ENCODE peak calls at places on chromosomes 6 and 20, in eight cellular contexts. Q, H, K, Y, G, A, Z and E are unnamed samples.
A peak's percentile ranks its signal among the peaks of the same experiment; 100 is the strongest.

GRCh38 chr20:31833931-31834521 is 11.4 kb downstream of the FOXS1 start:
- DNase-seq in A (no peak), G (no peak), K (no peak), Z (no peak), H (no peak), Y (no peak), Q (no peak), E (no peak)

GRCh38 chr6:111423055-111423633 is 59.9 kb downstream of the REV3L start:
- DNase-seq in Q (no peak), Z (no peak), A (no peak), Y (peak; percentile 18), K (no peak), G (no peak), H (no peak), E (no peak)

GRCh38 chr20:32445539-32446273 is 87.6 kb downstream of the ASXL1 start:
- DNase-seq in A (peak; percentile 13), H (peak; percentile 20), Z (no peak), K (peak; percentile 34), G (no peak), Q (peak; percentile 6), Y (peak; percentile 87), E (no peak)

GRCh38 chr20:13285408-13285807 is 64.3 kb downstream of the ISM1 start:
- DNase-seq in A (no peak), Q (no peak), K (no peak), H (no peak), Y (no peak), Z (no peak), G (no peak), E (no peak)

GRCh38 chr6:61835214-61835613 is 450.8 kb downstream of the KHDRBS2 start:
- DNase-seq in Q (no peak), K (no peak), G (no peak), Y (no peak), Z (no peak), A (no peak), H (no peak), E (no peak)

GRCh38 chr20:2701671-2702081 is 9.1 kb downstream of the EBF4 start:
- DNase-seq in Y (no peak), A (no peak), Q (no peak), G (no peak), K (no peak), H (no peak), Z (no peak), E (no peak)

GRCh38 chr6:56856036-56856580 is 98.8 kb upstream of the BEND6 start:
- DNase-seq in Y (no peak), K (no peak), A (no peak), Z (no peak), H (no peak), G (no peak), Q (no peak), E (no peak)

GRCh38 chr6:148491638-148492210 is 149.1 kb downstream of the SASH1 start:
- DNase-seq in G (peak; percentile 47), Q (no peak), Y (no peak), K (no peak), Z (no peak), H (no peak), A (no peak), E (no peak)

GRCh38 chr20:36177716-36178115 is 23.2 kb downstream of the EPB41L1 start:
- DNase-seq in Q (no peak), G (no peak), Y (no peak), A (no peak), K (no peak), H (no peak), Z (no peak), E (no peak)

DNA sequence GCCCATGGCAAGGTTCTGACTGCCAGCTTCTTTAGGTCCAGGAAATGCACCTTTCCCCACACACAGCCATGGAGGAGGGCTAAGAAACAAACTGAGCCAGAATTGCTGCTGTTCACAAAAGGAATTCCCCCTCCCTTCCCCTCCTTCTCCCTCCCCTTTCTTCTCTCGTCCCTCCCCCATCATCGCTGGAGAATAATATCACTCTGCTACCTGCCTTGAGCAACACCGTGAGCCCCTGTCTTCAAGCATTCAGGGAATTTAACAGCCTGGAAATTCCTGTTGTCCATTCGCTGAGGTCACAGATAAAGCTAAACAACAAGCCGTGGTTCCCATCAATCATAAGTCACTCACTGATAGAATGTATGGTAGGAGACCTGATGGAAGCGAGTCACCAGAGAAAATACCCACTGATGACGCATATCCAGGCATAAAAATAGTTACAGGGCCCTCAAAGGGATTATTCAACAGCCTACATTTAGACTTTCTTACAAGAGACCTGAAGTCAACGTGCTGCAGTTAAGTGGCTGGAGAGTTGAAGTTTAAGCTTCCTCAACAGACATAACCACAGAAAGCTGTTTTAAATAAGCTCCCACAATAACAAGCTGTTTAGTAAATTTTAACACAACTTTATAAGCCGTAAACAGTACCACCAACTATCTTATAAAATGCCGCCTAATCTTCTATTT is 59.7 kb downstream of the HIVEP2 start:
- DNase-seq in Z (no peak), H (no peak), K (peak; percentile 34), A (no peak), Q (peak; percentile 15), G (no peak), Y (peak; percentile 89), E (no peak)
- TF ChIP-seq POLR2A in Z (no peak), H (no peak), K (peak; percentile 36), A (no peak), Q (no peak), G (no peak), Y (no peak), E (no peak)

GRCh38 chr6:29892696-29893095 is 49.6 kb upstream of the HLA-A start:
- DNase-seq in H (no peak), K (no peak), A (no peak), Z (no peak), Y (no peak), Q (no peak), G (peak; percentile 20), E (no peak)

GRCh38 chr6:29884261-29884660 is 56.6 kb downstream of the HLA-G start:
- DNase-seq in Q (no peak), Z (no peak), H (no peak), A (no peak), Y (no peak), K (no peak), G (no peak), E (no peak)

GRCh38 chr6:29887819-29888581 is 54.3 kb upstream of the HLA-A start:
- DNase-seq in K (peak; percentile 86), Q (peak; percentile 94), Z (no peak), G (no peak), H (peak; percentile 92), A (peak; percentile 74), Y (peak; percentile 17), E (peak; percentile 31)

GRCh38 chr6:29886686-29887085 is 55.6 kb upstream of the HLA-A start:
- DNase-seq in A (no peak), Q (no peak), Y (no peak), K (no peak), G (no peak), H (no peak), Z (no peak), E (no peak)

GRCh38 chr6:29887330-29887818 is 55.0 kb upstream of the HLA-A start:
- DNase-seq in A (peak; percentile 21), Z (no peak), K (peak; percentile 50), Y (no peak), Q (peak; percentile 74), H (peak; percentile 55), G (peak; percentile 92), E (no peak)
- TF ChIP-seq POLR2A in A (no peak), Z (no peak), K (no peak), Y (no peak), Q (no peak), H (no peak), G (no peak), E (no peak)

DNA sequence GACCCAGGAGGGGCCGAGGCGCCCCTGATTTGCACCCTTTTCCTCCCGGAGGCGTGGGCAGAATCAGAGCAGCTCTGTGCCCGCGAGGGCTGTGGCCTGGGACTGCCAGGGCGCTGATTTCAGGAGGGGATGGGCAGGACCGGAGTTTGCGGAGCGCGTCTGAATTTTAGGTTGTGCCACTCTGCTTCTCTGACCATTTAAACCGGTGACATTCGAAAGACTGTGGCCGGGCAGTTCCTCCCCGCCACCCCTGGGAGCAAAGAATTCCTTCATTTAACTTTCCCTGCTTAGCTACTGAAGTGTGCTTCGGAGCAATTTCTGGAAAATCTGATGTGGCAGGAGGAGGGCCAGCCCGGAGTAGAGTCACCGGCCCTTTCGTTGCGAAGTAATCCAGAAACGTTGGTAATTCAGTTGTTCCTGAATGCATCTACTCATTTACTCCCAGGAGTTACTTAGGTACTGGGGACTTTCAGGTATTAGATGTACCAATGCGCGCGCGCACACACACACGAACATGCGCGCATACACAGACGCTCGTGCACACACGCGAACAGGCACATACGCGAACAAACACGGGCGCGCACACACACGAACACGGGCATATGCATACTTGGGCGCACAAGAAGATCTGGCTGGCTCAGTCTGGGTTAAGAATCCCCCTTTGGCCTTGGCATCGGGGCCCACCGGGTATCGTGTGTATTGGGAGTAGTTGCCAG is 576 bp downstream of the CCDC170 start:
- DNase-seq in A (peak; percentile 28), G (no peak), K (peak; percentile 64), Y (no peak), Q (no peak), Z (peak; percentile 28), H (peak; percentile 43), E (no peak)
- TF ChIP-seq POLR2A in A (no peak), G (no peak), K (peak; percentile 75), Y (no peak), Q (no peak), Z (no peak), H (no peak), E (no peak)

DNA sequence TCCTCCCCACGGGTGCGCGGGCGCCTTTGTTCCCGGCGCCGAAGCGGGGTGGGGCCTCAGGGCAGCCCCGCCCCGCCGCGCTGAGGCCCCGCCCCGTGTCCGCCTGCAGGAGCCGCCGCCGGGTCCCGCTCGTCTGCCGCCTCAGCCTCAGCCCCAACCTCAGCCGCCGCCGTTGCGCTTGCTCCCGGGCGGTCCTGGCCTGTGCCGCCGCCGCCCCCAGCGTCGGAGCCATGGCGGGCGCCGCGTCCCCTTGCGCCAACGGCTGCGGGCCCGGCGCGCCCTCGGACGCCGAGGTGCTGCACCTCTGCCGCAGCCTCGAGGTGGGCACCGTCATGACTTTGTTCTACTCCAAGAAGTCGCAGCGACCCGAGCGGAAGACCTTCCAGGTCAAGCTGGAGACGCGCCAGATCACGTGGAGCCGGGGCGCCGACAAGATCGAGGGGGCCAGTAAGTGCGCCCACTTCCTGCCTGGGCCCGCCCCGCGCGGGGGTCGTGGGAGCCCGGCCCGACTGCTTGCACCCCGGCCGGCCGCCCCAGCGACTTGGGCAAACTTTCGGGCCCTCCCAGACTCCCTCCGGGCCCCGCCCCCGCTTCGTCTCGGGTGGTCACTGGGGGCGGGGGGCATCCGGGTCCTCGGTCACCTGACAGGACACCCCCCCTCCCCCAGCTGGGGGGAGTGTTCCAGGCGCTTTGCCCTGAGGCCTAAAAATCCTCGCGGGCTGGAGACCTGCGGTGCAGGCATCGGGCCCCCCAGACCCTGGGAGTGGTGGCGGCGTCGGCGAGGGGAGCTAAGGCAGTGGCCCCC is at the start of gene PLCG1:
- DNase-seq in G (no peak), H (peak; percentile 84), Z (peak; percentile 61), K (peak; percentile 82), A (peak; percentile 64), Q (peak; percentile 84), Y (peak; percentile 81), E (peak; percentile 89)
- TF ChIP-seq POLR2A in G (no peak), H (no peak), Z (no peak), K (peak; percentile 53), A (no peak), Q (peak; percentile 34), Y (no peak), E (no peak)

GRCh38 chr6:75460636-75461035 is 33.0 kb downstream of the FILIP1 start:
- DNase-seq in Y (no peak), H (no peak), K (no peak), Q (no peak), A (no peak), Z (no peak), G (no peak), E (no peak)
- TF ChIP-seq POLR2A in Y (no peak), H (no peak), K (no peak), Q (no peak), A (no peak), Z (no peak), G (no peak), E (no peak)